ENCODE peak calls at places on chromosome 5, in five cellular contexts. B is head of caudate nucleus, Q is omental fat pad, L is NCI-H774, U is C1 segment of cervical spinal cord. E is an unnamed sample.
A peak's percentile ranks its signal among the peaks of the same experiment; 100 is the strongest.

GRCh38 chr5:149322518-149322917 is 22.8 kb upstream of the GRPEL2 start:
- DNase-seq in U (no peak), B (no peak), L (no peak), Q (no peak), E (no peak)

GRCh38 chr5:43573058-43573457 is 16.2 kb upstream of the PAIP1 start:
- DNase-seq in Q (no peak), U (no peak), L (no peak), B (no peak), E (no peak)

GRCh38 chr5:96194597-96194996 is 232.9 kb upstream of the ELL2 start:
- DNase-seq in B (no peak), U (no peak), L (no peak), Q (no peak), E (no peak)

GRCh38 chr5:54909911-54910870 is 75.2 kb downstream of the ESM1 start:
- DNase-seq in U (no peak), L (no peak), Q (no peak), B (no peak), E (no peak)

GRCh38 chr5:68171101-68171558 is 44.4 kb upstream of the PIK3R1 start:
- DNase-seq in U (peak; percentile 73), Q (peak; percentile 25), L (no peak), B (peak; percentile 62), E (no peak)

GRCh38 chr5:28344803-28345433 is 1306.5 kb upstream of the CDH9 start:
- DNase-seq in L (peak; percentile 64), U (no peak), B (no peak), Q (no peak), E (peak; percentile 17)

GRCh38 chr5:78927657-78928282 is 57.3 kb downstream of the ARSB start:
- DNase-seq in Q (no peak), B (no peak), L (no peak), U (no peak), E (no peak)

GRCh38 chr5:28542968-28543367 is 1504.6 kb upstream of the CDH9 start:
- DNase-seq in Q (no peak), B (no peak), U (no peak), L (no peak), E (peak; percentile 64)

GRCh38 chr5:124315746-124316415 is 430.6 kb downstream of the ZNF608 start:
- DNase-seq in U (no peak), L (no peak), B (no peak), Q (no peak), E (peak; percentile 68)

GRCh38 chr5:165882099-165882498 is 2376.7 kb downstream of the MAT2B start:
- DNase-seq in U (no peak), L (no peak), B (no peak), Q (no peak), E (no peak)

GRCh38 chr5:168218746-168219145 is 72.7 kb upstream of the WWC1 start:
- DNase-seq in B (no peak), L (no peak), Q (no peak), U (no peak), E (peak; percentile 24)

GRCh38 chr5:73448451-73449136 is at the start of gene FOXD1:
- DNase-seq in U (no peak), B (no peak), Q (no peak), L (peak; percentile 82), E (peak; percentile 78)

GRCh38 chr5:151659001-151659754 is 27.5 kb downstream of the SPARC start:
- DNase-seq in U (peak; percentile 84), Q (no peak), B (peak; percentile 95), L (peak; percentile 45), E (no peak)

GRCh38 chr5:131379723-131380122 is 115.9 kb downstream of the CDC42SE2 start:
- DNase-seq in B (no peak), L (no peak), U (no peak), Q (no peak), E (no peak)

GRCh38 chr5:153159611-153160010 is 330.9 kb upstream of the GRIA1 start:
- DNase-seq in B (no peak), U (no peak), Q (no peak), L (no peak), E (peak; percentile 84)